ENCODE peak calls at places on chromosomes 2 and 18, in eight cellular contexts. F, E, C, T, A, M, X and W are unnamed samples.

GRCh38 chr2:31231571-31232287 is 2.2 kb upstream of the EHD3 start:
- DNase-seq in M (no peak), F (no peak), T (no peak), X (no peak), C (no peak), A (no peak), E (no peak), W (no peak)

GRCh38 chr2:56741601-56742102 is 557.9 kb downstream of the CCDC85A start:
- DNase-seq in F (peak; percentile 96), M (no peak), X (peak; percentile 74), T (no peak), A (no peak), C (no peak), E (no peak), W (no peak)

GRCh38 chr2:206873426-206873825 is 65.9 kb upstream of the CPO start:
- DNase-seq in T (no peak), M (no peak), A (peak; percentile 17), C (no peak), E (no peak), X (no peak), F (no peak), W (no peak)

GRCh38 chr2:136990316-136990715 is 225.0 kb downstream of the THSD7B start:
- DNase-seq in C (no peak), E (no peak), F (no peak), X (no peak), M (no peak), T (no peak), A (no peak), W (no peak)

GRCh38 chr2:32756074-32756727 is 128.4 kb downstream of the TTC27 start:
- DNase-seq in X (no peak), M (no peak), E (no peak), F (no peak), A (no peak), C (no peak), T (no peak), W (no peak)

GRCh38 chr2:108365656-108366055 is 12.1 kb upstream of the SULT1C4 start:
- DNase-seq in C (no peak), F (no peak), E (no peak), M (no peak), A (no peak), X (no peak), T (no peak), W (no peak)

GRCh38 chr2:74375838-74376237 is 4.3 kb downstream of the DCTN1 start:
- DNase-seq in F (no peak), A (no peak), T (no peak), X (no peak), E (no peak), C (no peak), M (no peak), W (no peak)

GRCh38 chr2:168320267-168320666 is 72.9 kb upstream of the STK39 start:
- DNase-seq in T (no peak), F (peak; percentile 33), A (no peak), C (no peak), X (no peak), M (no peak), E (no peak), W (no peak)

GRCh38 chr2:241857041-241857541 is 1.6 kb downstream of the PDCD1 start:
- DNase-seq in A (no peak), C (no peak), E (no peak), M (no peak), X (no peak), T (no peak), F (no peak), W (no peak)

GRCh38 chr2:129055829-129056228 is 737.2 kb upstream of the HS6ST1 start:
- DNase-seq in X (no peak), M (no peak), F (no peak), E (no peak), A (no peak), C (no peak), T (no peak), W (no peak)

GRCh38 chr2:156589381-156590079 is 153.4 kb downstream of the GPD2 start:
- DNase-seq in F (peak; percentile 72), X (peak; percentile 21), M (no peak), C (peak; percentile 69), E (peak; percentile 9), T (no peak), A (peak; percentile 46), W (peak; percentile 5)

GRCh38 chr2:160227252-160227651 is 27.2 kb upstream of the ITGB6 start:
- DNase-seq in E (no peak), M (no peak), X (no peak), C (no peak), T (no peak), A (no peak), F (peak; percentile 75), W (no peak)

GRCh38 chr18:51897884-51898283 is 442.1 kb upstream of the DCC start:
- DNase-seq in C (no peak), A (no peak), E (no peak), M (no peak), X (no peak), T (no peak), F (no peak), W (no peak)

GRCh38 chr2:66573866-66574265 is 138.9 kb downstream of the MEIS1 start:
- DNase-seq in X (no peak), A (no peak), M (no peak), F (no peak), E (no peak), C (no peak), T (no peak), W (no peak)